ENCODE peak calls at places on chromosomes 12 and 14, in five cellular contexts. Q, S, F, B and V are unnamed samples.

GRCh38 chr12:45989857-45990467 is 412 bp downstream of the SCAF11 start:
- DNase-seq in S (peak), F (peak), B (peak), Q (peak), V (no peak)

GRCh38 chr14:25116607-25117006 is 66.7 kb upstream of the STXBP6 start:
- DNase-seq in B (no peak), F (no peak), S (no peak), Q (no peak), V (no peak)

GRCh38 chr14:32345311-32345771 is 16.2 kb downstream of the AKAP6 start:
- DNase-seq in Q (no peak), F (no peak), S (no peak), B (no peak), V (no peak)

GRCh38 chr12:10016881-10017280 is 6.5 kb downstream of the CLEC12B start:
- DNase-seq in B (no peak), F (no peak), S (no peak), Q (no peak), V (no peak)

GRCh38 chr12:52645120-52645761 is 6.8 kb downstream of the KRT2 start:
- DNase-seq in S (no peak), F (no peak), Q (peak), B (peak), V (no peak)

GRCh38 chr14:75315143-75315542 is 36.5 kb downstream of the FOS start:
- DNase-seq in S (peak), Q (no peak), F (no peak), B (no peak), V (no peak)

GRCh38 chr12:53929527-53929926 is 9.1 kb upstream of the HOXC13 start:
- DNase-seq in B (no peak), Q (no peak), F (no peak), S (no peak), V (no peak)

GRCh38 chr14:93073366-93073722 is 42.4 kb downstream of the ITPK1 start:
- DNase-seq in S (no peak), B (no peak), F (no peak), Q (no peak), V (no peak)

GRCh38 chr14:33979613-33980276 is 28.9 kb upstream of the EGLN3 start:
- DNase-seq in F (no peak), Q (no peak), S (no peak), B (no peak), V (peak)

GRCh38 chr14:94132285-94132887 is 3.0 kb upstream of the IFI27L2 start:
- DNase-seq in F (peak), B (peak), S (peak), Q (peak), V (no peak)

GRCh38 chr12:88624911-88625310 is 44.6 kb upstream of the KITLG start:
- DNase-seq in F (no peak), B (no peak), S (no peak), Q (no peak), V (no peak)

GRCh38 chr12:49462103-49462739 is 76.6 kb upstream of the KCNH3 start:
- DNase-seq in B (no peak), S (no peak), F (no peak), Q (no peak), V (no peak)

GRCh38 chr12:104055686-104056388 is 5.8 kb upstream of the GLT8D2 start:
- DNase-seq in F (no peak), S (peak), Q (no peak), B (no peak), V (no peak)

GRCh38 chr12:56221233-56221756 is 427 bp downstream of the RNF41 start:
- DNase-seq in Q (peak), B (peak), F (no peak), S (peak), V (no peak)

GRCh38 chr12:89693639-89694202 is 14.9 kb downstream of the ATP2B1 start:
- DNase-seq in B (no peak), S (no peak), F (no peak), Q (no peak), V (no peak)

GRCh38 chr12:12436831-12437345 is 80.0 kb downstream of the BORCS5 start:
- DNase-seq in Q (no peak), B (no peak), S (no peak), F (no peak), V (no peak)

GRCh38 chr14:82094819-82095218 is 561.2 kb upstream of the SEL1L start:
- DNase-seq in S (no peak), F (no peak), Q (no peak), B (no peak), V (no peak)

GRCh38 chr12:52944683-52945388 is 4.1 kb upstream of the KRT18 start:
- DNase-seq in S (no peak), Q (peak), F (no peak), B (no peak), V (no peak)

GRCh38 chr14:93880025-93880820 is 46.9 kb upstream of the FAM181A start:
- DNase-seq in F (no peak), S (no peak), Q (no peak), B (no peak), V (no peak)

GRCh38 chr14:30994681-30995620 is 30.5 kb upstream of the AP4S1 start:
- DNase-seq in S (no peak), Q (no peak), B (no peak), F (no peak), V (peak)

GRCh38 chr14:85529803-85530574 is at the start of gene FLRT2:
- DNase-seq in F (no peak), B (no peak), S (no peak), Q (peak), V (no peak)

GRCh38 chr14:73492661-73493060 is 1.9 kb downstream of the RIOX1 start:
- DNase-seq in B (peak), F (no peak), S (no peak), Q (no peak), V (no peak)

GRCh38 chr12:78060186-78060585 is 229.5 kb downstream of the NAV3 start:
- DNase-seq in B (no peak), Q (no peak), F (no peak), S (no peak), V (no peak)

GRCh38 chr12:15851919-15852318 is 30.3 kb upstream of the STRAP start:
- DNase-seq in Q (no peak), B (no peak), S (no peak), F (no peak), V (no peak)

GRCh38 chr14:86357866-86358265 is 827.9 kb downstream of the FLRT2 start:
- DNase-seq in S (no peak), B (no peak), Q (no peak), F (no peak), V (no peak)

GRCh38 chr14:36313898-36314297 is 6.5 kb downstream of the MBIP start:
- DNase-seq in S (no peak), F (no peak), B (peak), Q (no peak), V (no peak)

GRCh38 chr12:45051490-45052105 is 699 bp upstream of the DBX2 start:
- DNase-seq in Q (peak), S (peak), B (no peak), F (no peak), V (no peak)

GRCh38 chr14:35526962-35527361 is 7.0 kb upstream of the INSM2 start:
- DNase-seq in B (no peak), S (no peak), Q (no peak), F (no peak), V (no peak)

GRCh38 chr14:77014004-77014604 is 14.4 kb downstream of the IRF2BPL start:
- DNase-seq in B (no peak), Q (no peak), S (peak), F (no peak), V (no peak)

GRCh38 chr14:102185360-102185759 is 45.7 kb downstream of the WDR20 start:
- DNase-seq in S (no peak), Q (no peak), B (no peak), F (no peak), V (no peak)

GRCh38 chr14:22311625-22312024 is 277.4 kb downstream of the DAD1 start:
- DNase-seq in S (no peak), Q (no peak), B (no peak), F (no peak), V (no peak)

GRCh38 chr12:115155665-115156645 is 472.0 kb upstream of the TBX3 start:
- DNase-seq in B (no peak), Q (no peak), F (no peak), S (no peak), V (no peak)

GRCh38 chr12:96399919-96400630 is at the start of gene CDK17:
- DNase-seq in S (peak), Q (no peak), B (peak), F (peak), V (no peak)
- TF ChIP-seq YY1 in S (peak), Q (no peak), B (peak), F (no peak), V (peak)

GRCh38 chr12:125776212-125776611 is 711.0 kb downstream of the AACS start:
- DNase-seq in F (no peak), B (no peak), S (no peak), Q (no peak), V (no peak)

GRCh38 chr12:125772403-125772802 is 707.2 kb downstream of the AACS start:
- DNase-seq in Q (no peak), S (no peak), B (no peak), F (no peak), V (no peak)

GRCh38 chr12:125775507-125775906 is 710.3 kb downstream of the AACS start:
- DNase-seq in Q (no peak), B (no peak), F (no peak), S (no peak), V (no peak)

DNA sequence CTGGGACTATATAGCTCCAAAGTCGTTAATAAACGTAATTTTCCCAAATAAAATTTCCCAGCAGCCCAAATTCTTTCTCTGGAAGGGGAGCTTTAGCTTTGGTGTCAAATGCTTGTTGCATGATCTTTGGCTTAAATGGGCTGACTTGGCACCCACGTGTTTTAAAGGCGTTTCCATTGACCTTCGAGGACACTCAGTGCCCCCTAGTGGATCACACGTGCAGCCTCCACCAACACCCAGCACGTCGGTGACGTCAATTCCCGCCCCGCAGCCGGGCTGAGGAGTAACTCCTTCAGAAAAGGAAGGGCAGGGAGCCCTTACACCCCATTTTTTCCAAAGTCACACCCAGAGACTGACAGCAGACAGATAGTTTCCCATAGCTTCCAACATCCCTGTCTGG is 707.8 kb downstream of the AACS start:
- DNase-seq in S (peak), F (peak), Q (peak), B (peak), V (no peak)
- TF ChIP-seq YY1 in S (no peak), F (no peak), Q (peak), B (no peak), V (no peak)

GRCh38 chr14:105137481-105138020 is 31.0 kb downstream of the JAG2 start:
- DNase-seq in Q (peak), S (no peak), F (no peak), B (no peak), V (no peak)
- TF ChIP-seq YY1 in Q (no peak), S (no peak), F (no peak), B (no peak), V (no peak)

GRCh38 chr12:106436183-106436582 is 78.6 kb downstream of the POLR3B start:
- DNase-seq in S (no peak), F (no peak), Q (no peak), B (no peak), V (no peak)
- TF ChIP-seq YY1 in S (no peak), F (no peak), Q (no peak), B (no peak), V (no peak)

GRCh38 chr14:54475911-54476310 is 12.9 kb downstream of the GMFB start:
- DNase-seq in B (no peak), F (no peak), Q (no peak), S (no peak), V (no peak)

GRCh38 chr14:54474232-54474793 is 14.5 kb downstream of the GMFB start:
- DNase-seq in B (no peak), S (no peak), Q (no peak), F (no peak), V (no peak)

GRCh38 chr14:54478621-54479215 is 10.1 kb downstream of the GMFB start:
- DNase-seq in Q (no peak), B (no peak), F (no peak), S (no peak), V (no peak)

GRCh38 chr14:54472291-54472690 is 16.5 kb downstream of the GMFB start:
- DNase-seq in B (no peak), Q (no peak), S (no peak), F (no peak), V (no peak)

DNA sequence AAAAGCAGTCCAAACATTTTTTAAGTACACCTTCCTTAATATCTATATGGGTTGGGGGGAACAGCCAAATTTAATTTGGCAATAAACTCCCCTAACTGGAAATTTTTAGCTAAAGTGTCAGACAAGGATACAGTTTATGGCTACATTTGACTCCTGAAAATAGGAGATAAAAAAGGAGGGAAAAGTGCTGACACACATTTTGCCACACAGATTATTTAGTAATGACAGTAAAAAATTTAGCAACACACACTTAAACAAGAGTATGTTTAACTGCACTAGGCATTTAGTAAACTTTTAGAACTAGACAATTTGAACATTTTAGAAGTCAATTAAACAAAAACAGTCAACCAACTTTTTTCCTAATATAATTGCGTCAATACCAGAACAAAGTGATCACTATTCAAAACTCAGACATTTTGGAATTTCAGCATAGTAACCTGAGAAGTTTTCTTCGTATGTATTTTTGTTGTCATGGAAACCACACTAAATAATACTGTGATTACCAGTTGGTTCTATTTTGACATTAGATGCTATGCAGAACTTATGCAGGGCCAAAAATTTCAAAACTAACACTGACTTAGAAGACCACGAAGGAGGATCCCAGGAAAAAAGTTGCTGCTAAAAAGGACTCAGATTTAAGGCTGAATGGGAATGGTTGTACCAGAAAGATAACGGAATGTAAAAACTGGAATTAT is 13.4 kb downstream of the GMFB start:
- DNase-seq in F (no peak), Q (no peak), S (no peak), B (no peak), V (no peak)
- TF ChIP-seq YY1 in F (no peak), Q (no peak), S (no peak), B (no peak), V (no peak)

DNA sequence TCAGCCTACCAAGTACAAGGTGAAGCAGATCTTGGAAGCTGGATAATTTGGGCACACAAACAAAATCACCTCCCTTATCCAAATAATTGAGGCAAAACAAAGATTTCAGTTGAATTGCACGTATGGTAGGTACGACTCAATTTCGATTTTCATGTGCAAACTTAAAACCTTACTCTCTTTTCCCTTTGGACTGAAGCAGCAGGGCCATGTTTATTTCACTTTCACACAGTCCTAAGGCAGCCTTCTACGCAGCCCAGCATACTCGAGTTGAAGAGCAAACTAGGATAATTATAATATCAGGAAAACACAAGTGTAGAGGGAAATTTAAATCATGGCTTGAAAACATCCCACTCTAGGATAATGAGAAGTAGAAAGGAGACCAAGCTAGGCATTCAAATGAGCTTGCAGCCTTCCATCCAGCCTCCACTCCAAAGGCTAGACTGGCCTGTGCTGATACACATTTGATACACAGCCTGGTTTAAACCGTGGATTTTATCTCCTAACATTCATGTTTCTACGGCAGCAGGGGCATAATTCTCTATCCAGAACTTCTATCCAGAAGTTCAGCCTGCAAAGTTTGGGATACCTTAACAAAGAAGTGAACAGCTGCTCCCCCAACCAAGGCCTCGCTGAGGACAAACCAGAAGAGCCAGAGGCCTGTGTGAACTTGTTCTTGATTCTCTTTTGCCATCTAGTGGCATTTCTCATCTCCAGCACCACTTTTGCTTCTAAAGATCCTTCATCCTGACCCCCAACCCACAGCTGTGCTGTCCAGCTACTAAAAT is 2.4 kb upstream of the RNASE7 start:
- DNase-seq in Q (peak), S (peak), B (peak), F (peak), V (no peak)
- TF ChIP-seq YY1 in Q (no peak), S (no peak), B (no peak), F (no peak), V (no peak)

GRCh38 chr14:99822166-99822527 is 28.9 kb downstream of the EML1 start:
- DNase-seq in F (no peak), Q (no peak), S (no peak), B (no peak), V (no peak)

GRCh38 chr14:99820702-99821331 is 27.6 kb downstream of the EML1 start:
- DNase-seq in S (no peak), Q (no peak), B (no peak), F (no peak), V (no peak)

GRCh38 chr14:99819514-99819913 is 26.3 kb downstream of the EML1 start:
- DNase-seq in B (no peak), F (no peak), S (no peak), Q (no peak), V (no peak)

GRCh38 chr14:99822800-99823455 is 29.7 kb downstream of the EML1 start:
- DNase-seq in Q (no peak), B (no peak), S (no peak), F (no peak), V (no peak)

DNA sequence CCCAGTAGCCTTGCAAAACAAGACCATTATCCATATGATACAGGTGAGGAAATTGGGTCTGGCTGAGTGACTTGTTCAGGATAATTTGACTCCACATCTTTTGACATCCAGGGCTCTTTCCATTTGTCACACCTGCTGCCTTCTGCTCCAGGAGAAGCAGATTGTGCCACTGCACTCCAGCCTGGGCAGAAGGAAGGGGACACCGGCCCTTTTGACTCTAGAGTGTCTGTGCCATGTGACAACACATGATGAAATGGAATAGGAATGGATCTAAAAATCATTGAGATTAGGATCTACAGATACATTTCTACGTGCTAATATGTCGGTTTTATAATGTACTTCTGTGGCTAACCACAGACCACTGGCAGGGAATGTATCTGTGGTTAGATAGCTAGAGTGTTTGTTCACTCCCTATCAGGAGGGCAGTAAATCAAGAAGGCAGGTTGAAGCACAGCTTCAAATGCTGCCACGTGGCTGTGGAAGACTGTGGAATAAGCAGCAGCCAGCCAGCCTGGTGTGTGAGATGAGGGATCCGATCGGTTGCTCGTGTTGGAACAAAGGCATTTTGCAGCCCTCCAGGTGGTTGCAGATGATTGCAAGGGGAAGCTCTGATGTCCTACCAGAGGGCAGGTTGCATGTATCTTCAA is 28.4 kb downstream of the EML1 start:
- DNase-seq in F (no peak), S (peak), B (peak), Q (no peak), V (no peak)
- TF ChIP-seq YY1 in F (no peak), S (no peak), B (no peak), Q (no peak), V (no peak)